ENCODE peak calls at places on chromosomes 13 and 19, in four cellular contexts. Z is IMR-90, C is H1, D is A549. H is an unnamed sample.

GRCh38 chr19:17125728-17126677 is 50.4 kb downstream of the MYO9B start:
- DNase-seq in Z (peak; percentile 25), C (no peak), D (no peak), H (no peak)

GRCh38 chr19:13984186-13984585 is 21.9 kb downstream of the RFX1 start:
- DNase-seq in Z (no peak), C (no peak), D (no peak), H (no peak)

GRCh38 chr19:48302600-48302959 is 22.8 kb upstream of the EMP3 start:
- DNase-seq in Z (no peak), C (no peak), D (no peak), H (no peak)

GRCh38 chr13:48268019-48268418 is 35.0 kb downstream of the ITM2B start:
- DNase-seq in Z (no peak), C (no peak), D (no peak), H (no peak)

GRCh38 chr19:38654478-38655079 is 7.1 kb downstream of the ACTN4 start:
- DNase-seq in Z (peak; percentile 78), C (no peak), D (peak; percentile 62), H (no peak)

GRCh38 chr13:85241045-85241444 is 558.2 kb downstream of the SLITRK6 start:
- DNase-seq in Z (peak; percentile 44), C (no peak), D (no peak), H (peak; percentile 10)

GRCh38 chr19:10191347-10191746 is 3.4 kb downstream of the DNMT1 start:
- DNase-seq in Z (peak; percentile 95), C (no peak), D (peak; percentile 11), H (no peak)

GRCh38 chr13:25181597-25181996 is 9.5 kb upstream of the AMER2 start:
- DNase-seq in Z (no peak), C (no peak), D (no peak), H (no peak)

GRCh38 chr19:2015611-2015950 is at the start of gene BTBD2:
- DNase-seq in Z (peak; percentile 84), C (no peak), D (peak; percentile 85), H (peak; percentile 86)

GRCh38 chr19:30338878-30339623 is 33.1 kb upstream of the ZNF536 start:
- DNase-seq in Z (no peak), C (no peak), D (no peak), H (no peak)

GRCh38 chr13:113564331-113565023 is 20.1 kb upstream of the TFDP1 start:
- DNase-seq in Z (no peak), C (no peak), D (no peak), H (no peak)
- TF ChIP-seq CEBPB in Z (no peak), C (no peak), D (no peak), H (no peak)

GRCh38 chr13:27211771-27212364 is 39.5 kb upstream of the RPL21 start:
- DNase-seq in Z (peak; percentile 86), C (no peak), D (no peak), H (peak; percentile 32)
- TF ChIP-seq CEBPB in Z (peak; percentile 65), C (no peak), D (no peak), H (no peak)

DNA sequence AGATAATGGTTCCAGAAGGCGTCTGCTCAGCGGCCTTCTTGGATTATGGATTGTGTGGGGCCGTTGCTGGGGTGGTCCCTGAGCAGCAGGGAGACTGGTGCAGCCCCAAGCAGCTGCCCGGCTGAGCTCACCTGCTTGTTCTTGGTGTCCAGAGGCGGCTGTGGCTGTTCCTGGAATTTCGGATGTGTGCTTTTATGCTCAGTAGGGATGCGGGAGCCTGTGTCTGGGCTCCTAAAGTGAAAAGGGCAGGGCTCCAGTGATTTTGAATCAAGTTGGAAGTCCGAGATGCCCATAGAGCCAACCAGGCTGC is 211.5 kb upstream of the TSHZ3 start:
- DNase-seq in Z (no peak), C (no peak), D (no peak), H (no peak)
- TF ChIP-seq CEBPB in Z (no peak), C (no peak), D (no peak), H (no peak)

DNA sequence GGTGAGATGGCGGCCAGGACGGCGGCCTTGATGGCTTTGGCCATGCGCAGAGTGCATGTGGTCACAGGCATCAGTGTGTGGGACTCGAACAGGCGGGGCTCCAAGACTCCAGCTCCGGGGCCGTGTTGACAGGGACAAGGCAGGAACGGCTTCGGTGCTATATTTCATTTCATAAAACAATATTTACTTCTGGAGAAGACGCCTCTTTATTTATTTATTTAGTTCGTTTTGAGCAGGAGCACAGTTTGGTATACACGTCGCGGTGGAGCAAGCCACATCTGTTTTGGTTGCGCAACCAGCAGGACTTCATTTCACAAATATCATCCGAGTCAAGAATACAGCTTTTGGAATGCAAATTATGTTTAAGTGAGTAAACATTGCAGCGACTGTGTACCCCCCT is 166.7 kb upstream of the TSHZ3 start:
- DNase-seq in Z (no peak), C (no peak), D (no peak), H (no peak)
- TF ChIP-seq CEBPB in Z (peak; percentile 86), C (peak; percentile 90), D (peak; percentile 70), H (no peak)

GRCh38 chr13:102948006-102948405 is 102.2 kb downstream of the ERCC5 start:
- DNase-seq in Z (no peak), C (no peak), D (no peak), H (no peak)
- TF ChIP-seq CEBPB in Z (no peak), C (no peak), D (no peak), H (no peak)

DNA sequence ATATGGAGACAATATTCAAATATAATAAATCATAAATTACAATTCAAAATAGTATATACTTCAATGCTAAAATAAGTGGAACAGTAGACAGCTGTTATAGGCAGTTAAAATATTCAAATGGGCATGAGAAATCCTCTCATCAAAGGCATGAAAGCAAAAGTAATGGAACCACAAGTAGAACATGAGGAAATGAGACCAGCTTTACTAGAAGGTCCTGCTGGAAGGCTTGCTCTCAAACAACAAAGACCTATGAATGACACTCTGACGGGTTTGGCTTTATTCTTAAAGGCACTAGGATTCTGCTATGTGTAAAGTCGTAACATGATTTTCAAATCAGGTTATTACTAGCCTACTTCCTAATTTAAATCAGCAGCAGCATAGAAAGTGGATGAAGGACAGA is 148.1 kb downstream of the VWA8 start:
- DNase-seq in Z (no peak), C (no peak), D (no peak), H (no peak)
- TF ChIP-seq CEBPB in Z (no peak), C (no peak), D (no peak), H (no peak)

DNA sequence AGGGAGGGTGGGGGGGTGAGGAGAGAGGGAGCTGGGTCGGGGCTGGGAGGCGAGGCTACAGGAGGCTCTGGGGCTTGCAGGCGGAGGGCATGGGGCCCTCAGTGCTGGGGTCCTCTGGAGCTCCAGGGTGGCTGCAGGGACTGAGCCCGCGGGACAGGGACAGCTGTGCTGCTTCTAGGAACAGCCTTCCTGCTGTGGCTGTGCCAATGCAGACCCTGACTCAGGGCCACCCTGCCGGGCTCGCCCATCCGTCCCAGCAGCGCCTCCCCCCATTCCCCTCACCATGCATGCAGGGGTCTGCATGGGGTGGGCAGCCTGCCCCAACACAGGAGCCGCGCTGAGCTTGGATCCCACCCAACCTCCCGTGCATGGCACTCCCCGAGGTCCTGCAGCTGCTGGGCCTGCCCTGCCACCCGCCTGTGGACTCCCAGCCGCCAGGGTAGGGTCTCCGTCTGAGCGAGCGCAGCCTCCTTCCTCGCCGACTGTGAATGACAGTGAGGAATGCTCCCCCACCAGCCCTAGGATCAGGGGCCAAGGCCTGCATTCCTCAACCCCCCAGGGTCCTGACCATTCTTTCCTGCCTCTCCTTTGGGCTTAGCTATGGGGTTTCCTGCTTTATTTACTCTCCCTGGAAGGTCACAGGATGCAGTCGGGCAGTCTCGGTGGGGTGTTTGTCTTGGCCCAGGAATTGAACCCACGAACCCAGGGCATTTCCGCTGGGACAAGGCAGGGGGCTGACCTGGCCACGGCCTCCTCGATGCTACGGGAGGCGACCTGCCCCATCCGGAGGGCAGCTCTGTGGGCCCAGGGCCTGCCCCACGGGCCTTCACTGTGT is 23.4 kb downstream of the CEBPG start:
- DNase-seq in Z (no peak), C (no peak), D (no peak), H (no peak)
- TF ChIP-seq CEBPB in Z (no peak), C (no peak), D (no peak), H (no peak)

GRCh38 chr13:37886879-37887278 is 17.3 kb upstream of the TRPC4 start:
- DNase-seq in Z (no peak), C (no peak), D (no peak), H (no peak)
- TF ChIP-seq CEBPB in Z (no peak), C (no peak), D (no peak), H (no peak)